ENCODE peak calls at places on chromosome 11, in eight cellular contexts. T is AG04450; R is cardiac fibroblast; N is fibroblast of the aortic adventitia; S is K562; M is CD8-positive, alpha-beta T cell; D is left lung; H is osteoblast. F is an unnamed sample.

GRCh38 chr11:80417681-80418080 is 976.9 kb upstream of the TENM4 start:
- DNase-seq in H (no peak), M (no peak), N (no peak), T (no peak), D (no peak), S (no peak), R (no peak), F (peak; percentile 3)

GRCh38 chr11:73818838-73819237 is 31.2 kb downstream of the MRPL48 start:
- DNase-seq in D (no peak), S (no peak), T (no peak), M (no peak), R (peak; percentile 26), H (no peak), N (peak; percentile 24), F (peak; percentile 49)

GRCh38 chr11:129974237-129974636 is 28.4 kb downstream of the PRDM10 start:
- DNase-seq in N (no peak), T (no peak), M (no peak), D (no peak), R (no peak), S (no peak), H (no peak), F (no peak)

GRCh38 chr11:117825538-117826359 is 1.2 kb upstream of the FXYD2 start:
- DNase-seq in R (no peak), T (no peak), H (peak; percentile 5), D (no peak), M (no peak), S (no peak), N (no peak), F (no peak)

GRCh38 chr11:1258401-1259075 is 35.7 kb downstream of the MUC5B start:
- DNase-seq in S (no peak), T (no peak), R (no peak), M (no peak), H (no peak), D (peak; percentile 56), N (no peak), F (no peak)

GRCh38 chr11:133724116-133724515 is 121.2 kb downstream of the SPATA19 start:
- DNase-seq in D (no peak), R (no peak), M (no peak), T (no peak), H (no peak), S (no peak), N (no peak), F (no peak)

GRCh38 chr11:57566035-57566504 is 1.4 kb downstream of the UBE2L6 start:
- DNase-seq in H (peak; percentile 88), T (no peak), D (no peak), M (peak; percentile 20), N (peak; percentile 65), S (no peak), R (peak; percentile 60), F (peak; percentile 64)

GRCh38 chr11:74723511-74723910 is 7.7 kb downstream of the CHRDL2 start:
- DNase-seq in H (no peak), S (no peak), M (no peak), D (no peak), N (no peak), R (no peak), T (no peak), F (no peak)

GRCh38 chr11:77126861-77127673 is 979 bp upstream of the MYO7A start:
- DNase-seq in N (peak; percentile 51), D (peak; percentile 87), S (peak; percentile 82), R (peak; percentile 51), M (peak; percentile 60), H (peak; percentile 97), T (no peak), F (peak; percentile 33)

GRCh38 chr11:134942633-134943032 is 530.6 kb upstream of the B3GAT1 start:
- DNase-seq in S (no peak), H (no peak), N (no peak), M (no peak), R (no peak), D (no peak), T (no peak), F (peak; percentile 62)

GRCh38 chr11:331332-332060 is 10.8 kb upstream of the IFITM3 start:
- DNase-seq in N (no peak), D (peak; percentile 51), S (no peak), H (no peak), T (no peak), R (no peak), M (no peak), F (no peak)

GRCh38 chr11:70763606-70764005 is 365.3 kb downstream of the CTTN start:
- DNase-seq in N (peak; percentile 2), M (no peak), H (peak; percentile 94), T (no peak), S (no peak), R (no peak), D (no peak), F (peak; percentile 20)

GRCh38 chr11:20059587-20060021 is 100.7 kb downstream of the DBX1 start:
- DNase-seq in T (no peak), N (no peak), S (no peak), H (no peak), M (no peak), D (no peak), R (peak; percentile 31), F (no peak)

GRCh38 chr11:22920939-22921565 is 60.8 kb upstream of the CCDC179 start:
- DNase-seq in R (peak; percentile 70), T (peak; percentile 46), D (no peak), S (no peak), M (no peak), H (peak; percentile 8), N (peak; percentile 48), F (peak; percentile 57)

GRCh38 chr11:134658481-134659080 is 246.5 kb upstream of the B3GAT1 start:
- DNase-seq in D (no peak), M (peak; percentile 2), S (no peak), N (no peak), H (no peak), R (no peak), T (no peak), F (no peak)

GRCh38 chr11:911031-911889 is 650 bp upstream of the CHID1 start:
- DNase-seq in S (peak; percentile 55), H (peak; percentile 96), N (peak; percentile 49), D (no peak), M (peak; percentile 42), R (peak; percentile 65), T (no peak), F (peak; percentile 73)

GRCh38 chr11:47863893-47864430 is 15.8 kb upstream of the NUP160 start:
- DNase-seq in T (no peak), R (no peak), D (no peak), H (no peak), N (no peak), S (no peak), M (no peak), F (no peak)

GRCh38 chr11:116731097-116731761 is 41.6 kb downstream of the BUD13 start:
- DNase-seq in H (peak; percentile 51), M (no peak), R (peak; percentile 28), T (no peak), N (peak; percentile 28), D (no peak), S (no peak), F (peak; percentile 45)
- TF ChIP-seq CTCF in H (no peak), M (no peak), R (no peak), T (no peak), N (no peak), D (no peak), S (no peak), F (no peak)

DNA sequence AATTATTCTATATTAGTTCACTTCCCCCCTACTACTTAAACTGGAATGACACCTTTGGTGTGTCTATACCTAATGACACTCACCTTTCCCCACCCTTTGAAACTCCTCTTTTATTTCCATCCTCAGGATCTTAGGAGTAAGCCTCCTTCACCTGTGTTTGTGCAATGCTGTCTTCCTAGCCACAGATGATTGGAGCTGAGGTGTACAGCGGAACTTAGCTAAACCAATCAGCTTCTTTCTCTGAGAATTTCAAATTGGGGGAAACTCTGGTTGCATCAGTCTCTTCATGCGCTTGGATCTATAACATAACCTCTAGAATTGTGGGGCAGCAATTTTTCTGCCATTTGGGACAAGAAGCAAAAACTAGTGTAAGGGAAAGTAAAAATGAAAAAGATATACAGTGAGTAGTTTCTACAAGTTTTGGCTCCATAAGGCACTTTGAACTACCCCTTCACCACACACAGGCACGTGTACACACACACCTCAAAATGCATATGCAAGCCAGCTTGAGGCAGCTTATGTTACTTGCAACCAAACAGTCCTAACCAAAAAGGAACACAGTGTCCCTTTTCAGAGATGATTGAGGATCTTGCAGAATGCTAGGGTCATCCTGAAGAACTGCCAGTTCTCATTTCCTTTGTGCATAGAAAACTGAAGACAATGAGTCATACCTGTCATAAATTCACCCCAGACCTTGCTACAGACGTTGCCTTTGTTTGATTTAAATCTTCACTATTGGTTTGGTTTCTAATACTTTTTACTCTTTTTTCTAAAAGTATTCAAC is 36.0 kb upstream of the LDLRAD3 start:
- DNase-seq in R (peak; percentile 88), S (no peak), N (peak; percentile 51), D (no peak), H (no peak), M (no peak), T (no peak), F (peak; percentile 92)
- H3K4me3 ChIP-seq in R (no peak overlapping the region), S (no peak overlapping the region), N (no peak overlapping the region), D (no peak overlapping the region), H (no peak overlapping the region), M (no peak overlapping the region), T (no peak overlapping the region), F (no peak overlapping the region)

GRCh38 chr11:109981028-109981636 is 112.1 kb upstream of the ZC3H12C start:
- DNase-seq in M (no peak), T (no peak), S (no peak), N (no peak), R (no peak), D (no peak), H (no peak), F (no peak)

GRCh38 chr11:109984634-109985289 is 108.4 kb upstream of the ZC3H12C start:
- DNase-seq in H (no peak), R (no peak), D (no peak), S (no peak), M (no peak), N (no peak), T (no peak), F (no peak)

GRCh38 chr11:109978895-109979294 is 114.3 kb upstream of the ZC3H12C start:
- DNase-seq in D (no peak), R (peak; percentile 16), M (no peak), T (no peak), N (peak; percentile 27), S (no peak), H (no peak), F (peak; percentile 39)

GRCh38 chr11:109986488-109986887 is 106.7 kb upstream of the ZC3H12C start:
- DNase-seq in S (no peak), H (no peak), M (no peak), D (no peak), R (no peak), T (no peak), N (no peak), F (no peak)

DNA sequence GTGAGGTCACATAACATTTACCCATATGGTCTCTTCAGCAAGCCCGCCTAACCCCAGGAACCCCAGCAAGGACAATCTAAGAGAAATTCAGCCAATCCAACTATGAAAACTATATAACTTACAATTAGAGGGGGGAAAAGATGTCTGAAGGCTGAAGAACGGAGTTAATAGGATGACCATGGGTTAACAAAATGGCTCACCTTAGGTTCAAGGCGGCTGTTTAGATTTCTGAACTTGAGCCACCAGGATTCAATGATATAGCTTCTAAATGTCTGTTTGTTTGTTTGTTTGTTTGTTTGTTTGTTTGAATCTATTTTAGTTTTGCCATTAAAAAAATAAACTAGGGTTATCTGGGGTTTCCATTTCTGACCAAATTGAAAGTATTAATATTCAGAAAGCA is 109.8 kb upstream of the ZC3H12C start:
- DNase-seq in H (no peak), M (no peak), N (no peak), R (no peak), S (no peak), T (no peak), D (no peak), F (no peak)
- TF ChIP-seq CTCF in H (no peak), M (no peak), N (no peak), R (no peak), S (no peak), T (no peak), D (no peak), F (no peak)

GRCh38 chr11:123063396-123064267 is 1.7 kb upstream of the HSPA8 start:
- DNase-seq in T (no peak), S (no peak), M (peak; percentile 52), R (peak; percentile 71), H (peak; percentile 69), N (peak; percentile 76), D (no peak), F (peak; percentile 78)
- H3K4me3 ChIP-seq in T (peak overlapping the region; percentile 95), S (peak overlapping the region; percentile 89), M (peak overlapping the region; percentile 70), R (peak overlapping the region; percentile 97), H (peak overlapping the region; percentile 97), N (peak overlapping the region; percentile 81), D (peak overlapping the region; percentile 100), F (peak overlapping the region; percentile 96)